ENCODE peak calls at places on chromosomes 11 and 22, in four cellular contexts. One of them, this sample, is unnamed.

GRCh38 chr11:43549624-43550023 is 130.9 kb upstream of the HSD17B12 start:
- DNase-seq in HepG2: no peak
- DNase-seq in transverse colon: no peak
- DNase-seq in K562: no peak
- DNase-seq in this sample: no peak

GRCh38 chr11:119337581-119338317 is 2.9 kb downstream of the C1QTNF5 start:
- DNase-seq in HepG2: no peak
- DNase-seq in transverse colon: no peak
- DNase-seq in K562: peak; percentile 62
- DNase-seq in this sample: peak; percentile 61

GRCh38 chr22:39130892-39131855 is 21.3 kb downstream of the CBX7 start:
- DNase-seq in HepG2: peak; percentile 59
- DNase-seq in transverse colon: no peak
- DNase-seq in K562: no peak
- DNase-seq in this sample: peak; percentile 39

GRCh38 chr11:131064373-131064991 is 148.2 kb upstream of the SNX19 start:
- DNase-seq in HepG2: peak; percentile 42
- DNase-seq in transverse colon: peak; percentile 25
- DNase-seq in K562: peak; percentile 65
- DNase-seq in this sample: peak; percentile 29

GRCh38 chr22:49404020-49404419 is 423.7 kb downstream of the BRD1 start:
- DNase-seq in HepG2: no peak
- DNase-seq in transverse colon: no peak
- DNase-seq in K562: no peak
- DNase-seq in this sample: peak; percentile 8

GRCh38 chr11:132620423-132620822 is 911.9 kb downstream of the OPCML start:
- DNase-seq in HepG2: no peak
- DNase-seq in transverse colon: no peak
- DNase-seq in K562: no peak
- DNase-seq in this sample: no peak

GRCh38 chr11:26025680-26026079 is 306.2 kb upstream of the ANO3 start:
- DNase-seq in HepG2: no peak
- DNase-seq in transverse colon: no peak
- DNase-seq in K562: no peak
- DNase-seq in this sample: no peak

GRCh38 chr11:12506502-12506921 is 129.1 kb downstream of the PARVA start:
- DNase-seq in HepG2: no peak
- DNase-seq in transverse colon: no peak
- DNase-seq in K562: no peak
- DNase-seq in this sample: no peak

GRCh38 chr11:25211635-25212251 is 714.9 kb downstream of the LUZP2 start:
- DNase-seq in HepG2: no peak
- DNase-seq in transverse colon: no peak
- DNase-seq in K562: no peak
- DNase-seq in this sample: no peak

GRCh38 chr11:74683941-74684481 is 47.2 kb downstream of the CHRDL2 start:
- DNase-seq in HepG2: no peak
- DNase-seq in transverse colon: no peak
- DNase-seq in K562: no peak
- DNase-seq in this sample: no peak

GRCh38 chr11:1749787-1750351 is 526 bp downstream of the IFITM10 start:
- DNase-seq in HepG2: no peak
- DNase-seq in transverse colon: peak; percentile 11
- DNase-seq in K562: peak; percentile 13
- DNase-seq in this sample: no peak

GRCh38 chr22:31614781-31615480 is 47.1 kb downstream of the PISD start:
- DNase-seq in HepG2: no peak
- DNase-seq in transverse colon: no peak
- DNase-seq in K562: no peak
- DNase-seq in this sample: peak; percentile 79

GRCh38 chr22:32079110-32080089 is 36.3 kb downstream of the SLC5A1 start:
- DNase-seq in HepG2: no peak
- DNase-seq in transverse colon: peak; percentile 21
- DNase-seq in K562: no peak
- DNase-seq in this sample: no peak

GRCh38 chr11:63869171-63869591 is 30.3 kb downstream of the MARK2 start:
- DNase-seq in HepG2: no peak
- DNase-seq in transverse colon: peak; percentile 76
- DNase-seq in K562: no peak
- DNase-seq in this sample: no peak

GRCh38 chr11:58316142-58316541 is 42.7 kb downstream of the OR5B17 start:
- DNase-seq in HepG2: no peak
- DNase-seq in transverse colon: no peak
- DNase-seq in K562: no peak
- DNase-seq in this sample: no peak

GRCh38 chr11:2582436-2582931 is 117.3 kb downstream of the KCNQ1OT1 start:
- DNase-seq in HepG2: no peak
- DNase-seq in transverse colon: no peak
- DNase-seq in K562: no peak
- DNase-seq in this sample: peak; percentile 23

GRCh38 chr11:124884869-124885479 is 12.7 kb downstream of the ROBO4 start:
- DNase-seq in HepG2: no peak
- DNase-seq in transverse colon: no peak
- DNase-seq in K562: no peak
- DNase-seq in this sample: no peak

GRCh38 chr22:48239461-48240164 is 1477.2 kb downstream of the TBC1D22A start:
- DNase-seq in HepG2: no peak
- DNase-seq in transverse colon: no peak
- DNase-seq in K562: no peak
- DNase-seq in this sample: no peak

GRCh38 chr11:130478881-130479280 is 30.4 kb downstream of the ADAMTS15 start:
- DNase-seq in HepG2: no peak
- DNase-seq in transverse colon: no peak
- DNase-seq in K562: no peak
- DNase-seq in this sample: no peak

GRCh38 chr11:17989306-17989705 is 23.5 kb downstream of the SERGEF start:
- DNase-seq in HepG2: no peak
- DNase-seq in transverse colon: no peak
- DNase-seq in K562: no peak
- DNase-seq in this sample: no peak

GRCh38 chr11:123139206-123139605 is 55.8 kb downstream of the CLMP start:
- DNase-seq in HepG2: no peak
- DNase-seq in transverse colon: no peak
- DNase-seq in K562: no peak
- DNase-seq in this sample: no peak

GRCh38 chr11:70669871-70670683 is 271.7 kb downstream of the CTTN start:
- DNase-seq in HepG2: no peak
- DNase-seq in transverse colon: no peak
- DNase-seq in K562: no peak
- DNase-seq in this sample: no peak

DNA sequence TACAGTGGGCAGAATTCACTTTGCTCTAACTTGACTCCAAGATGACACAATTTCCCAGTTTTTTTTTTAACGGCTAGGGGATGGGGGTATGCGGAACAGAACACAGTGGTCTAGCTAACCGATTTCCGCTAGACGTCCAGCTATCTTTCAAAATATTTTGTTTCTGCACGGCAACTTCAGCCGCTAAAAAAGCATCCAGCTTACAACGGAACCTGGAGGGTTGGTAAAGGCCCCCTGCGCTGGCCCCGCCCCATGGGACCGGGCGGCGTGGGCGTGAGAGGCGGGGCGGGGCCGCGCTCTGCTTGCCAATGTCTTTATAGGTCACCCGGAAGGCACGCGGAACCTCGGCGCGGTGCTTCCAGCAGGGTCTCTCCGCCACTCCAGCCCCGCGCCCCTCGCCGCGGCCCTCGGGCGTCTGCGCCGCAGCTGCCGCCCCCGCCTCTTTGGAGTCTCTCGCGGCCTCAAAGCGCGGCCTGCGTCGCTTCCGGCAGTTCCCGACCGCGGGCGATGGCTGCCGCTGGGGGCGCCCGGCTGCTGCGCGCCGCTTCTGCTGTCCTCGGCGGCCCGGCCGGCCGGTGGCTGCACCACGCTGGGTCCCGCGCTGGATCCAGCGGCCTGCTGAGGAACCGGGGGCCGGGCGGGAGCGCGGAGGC is at the start of gene FDX1:
- DNase-seq in HepG2: peak; percentile 71
- DNase-seq in transverse colon: peak; percentile 84
- DNase-seq in K562: peak; percentile 95
- DNase-seq in this sample: peak; percentile 97
- TF ChIP-seq EP300 in HepG2: no peak
- TF ChIP-seq EP300 in transverse colon: no peak
- TF ChIP-seq EP300 in K562: no peak
- TF ChIP-seq EP300 in this sample: no peak

GRCh38 chr22:16804882-16805281 is 20.3 kb downstream of the XKR3 start:
- DNase-seq in HepG2: no peak
- DNase-seq in transverse colon: no peak
- DNase-seq in K562: no peak
- DNase-seq in this sample: no peak
- TF ChIP-seq EP300 in HepG2: no peak
- TF ChIP-seq EP300 in transverse colon: no peak
- TF ChIP-seq EP300 in K562: no peak
- TF ChIP-seq EP300 in this sample: no peak

GRCh38 chr11:32161293-32161692 is 70.4 kb downstream of the RCN1 start:
- DNase-seq in HepG2: no peak
- DNase-seq in transverse colon: no peak
- DNase-seq in K562: no peak
- DNase-seq in this sample: no peak
- TF ChIP-seq EP300 in HepG2: no peak
- TF ChIP-seq EP300 in transverse colon: no peak
- TF ChIP-seq EP300 in K562: no peak
- TF ChIP-seq EP300 in this sample: no peak

GRCh38 chr11:107247189-107247588 is 210.4 kb downstream of the CWF19L2 start:
- DNase-seq in HepG2: no peak
- DNase-seq in transverse colon: no peak
- DNase-seq in K562: no peak
- DNase-seq in this sample: no peak
- TF ChIP-seq EP300 in HepG2: no peak
- TF ChIP-seq EP300 in transverse colon: no peak
- TF ChIP-seq EP300 in K562: no peak
- TF ChIP-seq EP300 in this sample: no peak

DNA sequence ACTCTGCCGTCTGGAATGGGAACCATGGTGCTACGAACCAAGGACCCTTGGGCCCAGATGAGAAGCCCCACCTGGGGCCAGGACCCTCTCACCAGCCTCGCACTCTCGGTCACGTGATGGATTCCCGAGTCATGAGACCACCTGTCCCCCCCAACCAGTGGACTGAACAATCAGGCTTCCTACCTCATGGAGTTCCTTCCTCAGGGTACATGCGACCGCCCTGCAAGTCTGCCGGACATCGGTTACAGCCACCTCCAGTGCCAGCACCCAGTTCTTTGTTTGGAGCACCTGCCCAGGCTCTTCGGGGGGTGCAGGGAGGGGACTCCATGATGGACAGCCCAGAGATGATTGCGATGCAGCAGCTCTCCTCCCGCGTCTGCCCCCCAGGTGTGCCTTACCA is 20.8 kb upstream of the SLC25A18 start:
- DNase-seq in HepG2: no peak
- DNase-seq in transverse colon: no peak
- DNase-seq in K562: no peak
- DNase-seq in this sample: peak; percentile 42
- TF ChIP-seq EP300 in HepG2: no peak
- TF ChIP-seq EP300 in transverse colon: no peak
- TF ChIP-seq EP300 in K562: no peak
- TF ChIP-seq EP300 in this sample: no peak

GRCh38 chr22:43292633-43293025 is 50.5 kb downstream of the SCUBE1 start:
- DNase-seq in HepG2: no peak
- DNase-seq in transverse colon: no peak
- DNase-seq in K562: no peak
- DNase-seq in this sample: no peak

GRCh38 chr22:43293259-43293658 is 49.9 kb downstream of the SCUBE1 start:
- DNase-seq in HepG2: no peak
- DNase-seq in transverse colon: peak; percentile 58
- DNase-seq in K562: peak; percentile 56
- DNase-seq in this sample: peak; percentile 58

GRCh38 chr22:43295660-43296059 is 47.5 kb downstream of the SCUBE1 start:
- DNase-seq in HepG2: no peak
- DNase-seq in transverse colon: no peak
- DNase-seq in K562: no peak
- DNase-seq in this sample: no peak

GRCh38 chr22:43295173-43295572 is 48.0 kb downstream of the SCUBE1 start:
- DNase-seq in HepG2: no peak
- DNase-seq in transverse colon: no peak
- DNase-seq in K562: no peak
- DNase-seq in this sample: peak; percentile 37

GRCh38 chr22:43293661-43294392 is 49.3 kb downstream of the SCUBE1 start:
- DNase-seq in HepG2: peak; percentile 90
- DNase-seq in transverse colon: peak; percentile 79
- DNase-seq in K562: peak; percentile 74
- DNase-seq in this sample: peak; percentile 73
- TF ChIP-seq EP300 in HepG2: no peak
- TF ChIP-seq EP300 in transverse colon: peak; percentile 80
- TF ChIP-seq EP300 in K562: peak; percentile 22
- TF ChIP-seq EP300 in this sample: no peak

DNA sequence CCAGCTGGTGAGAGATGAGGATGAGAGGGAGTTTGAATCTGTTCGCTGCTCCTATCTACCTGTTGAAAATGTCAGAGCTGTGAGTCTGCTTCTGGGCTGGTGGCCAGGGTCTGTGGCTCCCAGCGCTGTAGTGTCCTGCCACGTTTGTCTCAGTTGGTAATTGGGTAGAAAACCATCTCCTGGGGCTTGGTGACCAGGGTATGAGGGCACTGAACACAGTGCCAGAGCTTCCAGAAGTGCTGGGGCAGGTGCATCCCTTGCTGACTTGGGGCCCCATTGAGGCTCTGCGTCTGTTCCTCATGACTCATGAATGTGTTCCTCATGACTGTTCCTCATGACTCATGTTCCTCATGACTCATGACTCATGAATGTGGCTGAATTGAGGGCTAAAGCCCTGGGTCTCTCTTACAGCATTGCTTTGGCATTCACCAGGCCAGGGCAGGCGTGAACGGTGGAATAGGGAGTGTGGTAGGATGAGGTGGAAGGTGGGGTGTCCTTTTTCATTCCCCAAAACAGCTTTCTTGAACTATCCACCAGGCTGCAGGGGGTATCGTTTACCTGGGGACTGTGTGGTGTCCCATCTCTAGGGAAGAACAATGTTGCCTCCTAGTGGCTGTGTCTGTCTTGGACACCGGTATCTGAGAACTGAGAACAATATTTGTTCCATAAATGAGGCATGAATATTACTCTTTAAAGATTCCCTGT is 139.5 kb downstream of the COMMD9 start:
- DNase-seq in HepG2: peak; percentile 68
- DNase-seq in transverse colon: peak; percentile 24
- DNase-seq in K562: peak; percentile 86
- DNase-seq in this sample: peak; percentile 78
- TF ChIP-seq EP300 in HepG2: no peak
- TF ChIP-seq EP300 in transverse colon: no peak
- TF ChIP-seq EP300 in K562: peak; percentile 93
- TF ChIP-seq EP300 in this sample: no peak

This sample was measured in upper lobe of left lung.